ENCODE peak calls at places on chromosome 4, in six cellular contexts. L, R, B, C, T and W are unnamed samples.

GRCh38 chr4:168840988-168841681 is 168.9 kb downstream of the CBR4 start:
- DNase-seq in R (no peak), C (peak; percentile 44), B (no peak), T (no peak), L (no peak), W (peak; percentile 33)

GRCh38 chr4:2615821-2616220 is 79.4 kb downstream of the FAM193A start:
- DNase-seq in T (no peak), L (no peak), C (no peak), B (no peak), R (no peak), W (no peak)

GRCh38 chr4:163701915-163702314 is 207.4 kb downstream of the TMA16 start:
- DNase-seq in B (no peak), C (no peak), R (no peak), T (no peak), L (no peak), W (no peak)

GRCh38 chr4:125311503-125311902 is 3.3 kb upstream of the FAT4 start:
- DNase-seq in B (no peak), C (no peak), T (no peak), L (no peak), R (no peak), W (no peak)

GRCh38 chr4:62460329-62460728 is 1260.2 kb downstream of the ADGRL3 start:
- DNase-seq in T (no peak), R (no peak), L (no peak), B (no peak), C (no peak), W (no peak)

GRCh38 chr4:138405439-138405838 is 163.3 kb upstream of the SLC7A11 start:
- DNase-seq in B (no peak), T (no peak), L (no peak), C (no peak), R (no peak), W (no peak)

GRCh38 chr4:61462451-61463326 is 262.6 kb downstream of the ADGRL3 start:
- DNase-seq in C (no peak), R (no peak), B (no peak), L (no peak), T (no peak), W (peak; percentile 16)

GRCh38 chr4:83561381-83561780 is 25.5 kb downstream of the GPAT3 start:
- DNase-seq in L (peak; percentile 8), C (no peak), B (no peak), T (no peak), R (no peak), W (peak; percentile 71)

GRCh38 chr4:52841707-52842456 is 20.2 kb upstream of the RASL11B start:
- DNase-seq in T (no peak), L (no peak), B (no peak), C (peak; percentile 36), R (no peak), W (no peak)

GRCh38 chr4:47213971-47214370 is 182.6 kb downstream of the GABRB1 start:
- DNase-seq in R (no peak), L (no peak), T (no peak), C (no peak), B (no peak), W (no peak)

GRCh38 chr4:206054-206453 is 81.8 kb downstream of the ZNF718 start:
- DNase-seq in T (no peak), R (no peak), C (no peak), L (no peak), B (no peak), W (no peak)

GRCh38 chr4:100086766-100087431 is 103.4 kb downstream of the DDIT4L start:
- DNase-seq in T (no peak), C (no peak), L (no peak), R (no peak), B (no peak), W (no peak)

GRCh38 chr4:33911951-33912350 is 2332.4 kb downstream of the ARAP2 start:
- DNase-seq in R (no peak), L (no peak), C (no peak), T (no peak), B (no peak), W (no peak)

GRCh38 chr4:169404959-169405358 is 134.2 kb upstream of the SH3RF1 start:
- DNase-seq in R (no peak), B (no peak), T (no peak), C (no peak), L (no peak), W (no peak)

GRCh38 chr4:27789768-27790167 is 929.1 kb downstream of the STIM2 start:
- DNase-seq in C (no peak), B (no peak), R (no peak), L (no peak), T (no peak), W (no peak)

GRCh38 chr4:122100508-122100907 is 51.6 kb upstream of the BLTP1 start:
- DNase-seq in R (no peak), C (no peak), L (no peak), B (no peak), T (no peak), W (no peak)
- H3K27ac ChIP-seq in R (no peak overlapping the region), C (no peak overlapping the region), L (no peak overlapping the region), B (no peak overlapping the region), T (no peak overlapping the region), W (no peak overlapping the region)

DNA sequence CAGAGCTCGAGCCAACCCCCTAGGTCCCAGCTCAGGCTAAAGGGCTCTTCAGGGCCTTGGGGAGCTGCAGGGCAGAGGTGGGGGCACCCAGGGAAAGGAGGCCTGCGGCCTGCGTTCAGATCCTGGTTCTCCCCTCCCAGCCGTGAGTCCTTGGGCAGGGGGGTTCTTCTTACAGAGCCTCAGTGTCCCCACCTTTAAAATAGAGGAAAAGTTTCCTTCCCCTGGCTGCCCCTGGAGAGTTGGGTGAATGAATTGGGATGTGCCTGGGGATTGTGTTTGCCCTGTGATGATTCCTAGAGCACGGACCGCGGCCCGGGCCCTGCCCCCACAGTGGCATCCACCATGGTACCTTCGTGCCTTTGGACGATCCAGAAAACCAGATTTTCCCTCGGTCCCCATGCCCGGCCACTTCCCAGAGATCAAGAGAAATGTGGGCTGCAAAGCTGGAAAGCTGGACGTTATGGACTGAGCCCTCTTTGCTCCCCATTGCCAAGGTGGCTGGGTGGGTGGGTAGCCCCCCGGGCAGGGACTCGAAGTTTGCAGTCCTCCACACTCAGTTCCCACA is 11.4 kb downstream of the HTRA3 start:
- DNase-seq in B (no peak), L (no peak), R (no peak), C (no peak), T (no peak), W (no peak)
- H3K4me3 ChIP-seq in B (no peak overlapping the region), L (no peak overlapping the region), R (no peak overlapping the region), C (no peak overlapping the region), T (no peak overlapping the region), W (no peak overlapping the region)

DNA sequence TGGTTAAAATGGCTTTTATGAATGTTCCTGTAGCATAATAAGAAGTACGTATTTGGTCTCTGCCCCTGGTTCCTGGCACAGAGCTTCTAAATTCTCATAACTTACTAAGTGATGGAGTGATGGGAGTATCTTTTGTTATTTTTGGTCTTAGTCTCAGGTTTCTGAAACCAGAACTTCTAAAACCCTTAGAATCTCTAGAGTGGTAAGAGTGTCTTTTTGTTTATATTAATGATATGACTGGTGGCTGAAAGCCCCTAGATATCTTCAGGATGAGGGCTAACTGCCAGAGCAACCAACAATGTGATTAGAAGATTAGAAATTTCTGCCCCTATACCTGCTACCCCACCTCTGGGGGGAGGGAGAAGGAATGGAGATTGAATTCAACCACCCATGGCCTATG is 45.8 kb upstream of the BBS12 start:
- DNase-seq in R (no peak), C (no peak), L (no peak), T (no peak), B (no peak), W (no peak)
- H3K27ac ChIP-seq in R (no peak overlapping the region), C (no peak overlapping the region), L (no peak overlapping the region), T (no peak overlapping the region), B (no peak overlapping the region), W (no peak overlapping the region)

GRCh38 chr4:54541426-54542118 is 116.2 kb upstream of the KIT start:
- DNase-seq in L (no peak), T (no peak), R (no peak), C (no peak), B (no peak), W (no peak)

GRCh38 chr4:54540931-54541330 is 116.8 kb upstream of the KIT start:
- DNase-seq in B (no peak), R (no peak), T (no peak), L (no peak), C (no peak), W (no peak)

GRCh38 chr4:54542540-54543041 is 115.2 kb upstream of the KIT start:
- DNase-seq in R (no peak), C (no peak), B (no peak), L (no peak), T (no peak), W (no peak)

GRCh38 chr4:54543088-54543795 is 114.5 kb upstream of the KIT start:
- DNase-seq in C (no peak), B (no peak), L (no peak), T (no peak), R (no peak), W (no peak)

GRCh38 chr4:54542119-54542438 is 115.7 kb upstream of the KIT start:
- DNase-seq in B (no peak), C (no peak), R (no peak), L (no peak), T (no peak), W (no peak)
- H3K4me3 ChIP-seq in B (no peak overlapping the region), C (no peak overlapping the region), R (no peak overlapping the region), L (no peak overlapping the region), T (no peak overlapping the region), W (no peak overlapping the region)

GRCh38 chr4:147791870-147792269 is 60.0 kb downstream of the ARHGAP10 start:
- DNase-seq in L (no peak), T (no peak), R (no peak), B (no peak), C (no peak), W (no peak)
- H3K27ac ChIP-seq in L (peak overlapping the region; percentile 63), T (no peak overlapping the region), R (peak overlapping the region; percentile 30), B (peak overlapping the region; percentile 32), C (peak overlapping the region; percentile 59), W (no peak overlapping the region)

DNA sequence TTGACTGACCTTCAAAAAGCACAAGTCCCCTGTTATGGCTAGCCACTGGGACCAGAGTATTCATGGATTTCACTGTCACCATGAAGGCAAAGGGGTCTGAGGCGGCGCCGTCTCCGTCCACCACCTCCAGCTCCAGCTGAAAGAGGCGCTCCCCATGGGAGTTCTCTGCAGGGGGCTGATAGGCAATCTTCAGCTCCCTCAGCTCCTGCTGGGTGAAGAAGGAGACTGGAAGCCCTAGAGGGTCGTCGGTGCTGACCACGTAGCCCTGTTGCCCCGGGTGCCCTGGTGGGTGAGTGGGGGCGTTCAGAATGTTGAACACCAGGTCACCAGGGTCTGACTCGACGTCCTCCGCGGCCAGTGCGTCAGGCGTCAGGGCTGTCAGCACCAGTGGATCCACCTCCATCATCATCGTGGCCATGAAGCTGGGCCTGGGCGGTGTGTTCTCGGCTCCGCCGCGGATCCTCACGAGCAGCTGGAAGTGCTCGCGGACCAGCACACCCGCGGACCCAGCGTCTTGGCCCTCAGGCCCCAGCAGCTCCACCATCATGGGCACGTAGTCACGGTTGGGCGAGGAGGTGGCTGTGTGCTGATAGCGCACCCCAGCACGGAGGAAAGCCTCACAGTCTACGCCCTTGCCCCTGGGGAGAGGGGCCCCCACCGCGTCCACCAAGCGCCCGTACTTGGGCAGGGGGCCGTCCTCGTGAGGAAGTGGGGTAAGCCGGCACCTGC is 980 bp downstream of the FREM3 start:
- DNase-seq in R (no peak), L (no peak), B (no peak), T (no peak), C (no peak), W (no peak)
- H3K4me3 ChIP-seq in R (no peak overlapping the region), L (no peak overlapping the region), B (no peak overlapping the region), T (peak overlapping the region; percentile 54), C (peak overlapping the region; percentile 60), W (no peak overlapping the region)